ENCODE peak calls at places on chromosomes 16 and 17, in six cellular contexts. I, E, H, W, O and A are unnamed samples.

GRCh38 chr17:11744696-11745095 is 146.4 kb downstream of the DNAH9 start:
- DNase-seq in I (no peak), E (no peak), H (no peak), W (no peak), O (no peak), A (no peak)

GRCh38 chr16:85444879-85445778 is 168.0 kb upstream of the GSE1 start:
- DNase-seq in I (no peak), E (no peak), H (peak), W (no peak), O (no peak), A (no peak)

GRCh38 chr16:2437032-2437790 is 8.0 kb downstream of the CCNF start:
- DNase-seq in I (no peak), E (no peak), H (no peak), W (no peak), O (no peak), A (no peak)

GRCh38 chr17:35846055-35846809 is 22.5 kb downstream of the HEATR9 start:
- DNase-seq in I (no peak), E (no peak), H (no peak), W (no peak), O (no peak), A (peak)

GRCh38 chr17:64420143-64420670 is 28.7 kb upstream of the MILR1 start:
- DNase-seq in I (peak), E (peak), H (peak), W (peak), O (peak), A (peak)

GRCh38 chr17:18877104-18877503 is 19.2 kb downstream of the PRPSAP2 start:
- DNase-seq in I (no peak), E (no peak), H (no peak), W (no peak), O (no peak), A (no peak)

GRCh38 chr17:40582328-40582901 is 17.1 kb upstream of the CCR7 start:
- DNase-seq in I (no peak), E (peak), H (no peak), W (no peak), O (peak), A (no peak)

GRCh38 chr17:28478940-28479615 is 5.6 kb downstream of the SLC13A2 start:
- DNase-seq in I (peak), E (no peak), H (no peak), W (no peak), O (no peak), A (no peak)

GRCh38 chr16:28609631-28610594 is at the start of gene SULT1A1:
- DNase-seq in I (no peak), E (no peak), H (peak), W (no peak), O (no peak), A (no peak)

GRCh38 chr17:46977750-46978488 is 1.1 kb downstream of the RPRML start:
- DNase-seq in I (no peak), E (no peak), H (no peak), W (no peak), O (no peak), A (no peak)

GRCh38 chr17:46976626-46977270 is 2.3 kb downstream of the RPRML start:
- DNase-seq in I (no peak), E (no peak), H (peak), W (no peak), O (no peak), A (no peak)

GRCh38 chr17:46978489-46979022 is 497 bp downstream of the RPRML start:
- DNase-seq in I (no peak), E (no peak), H (peak), W (no peak), O (no peak), A (no peak)

GRCh38 chr17:46979023-46979870 is at the start of gene RPRML:
- DNase-seq in I (no peak), E (peak), H (peak), W (peak), O (no peak), A (no peak)

DNA sequence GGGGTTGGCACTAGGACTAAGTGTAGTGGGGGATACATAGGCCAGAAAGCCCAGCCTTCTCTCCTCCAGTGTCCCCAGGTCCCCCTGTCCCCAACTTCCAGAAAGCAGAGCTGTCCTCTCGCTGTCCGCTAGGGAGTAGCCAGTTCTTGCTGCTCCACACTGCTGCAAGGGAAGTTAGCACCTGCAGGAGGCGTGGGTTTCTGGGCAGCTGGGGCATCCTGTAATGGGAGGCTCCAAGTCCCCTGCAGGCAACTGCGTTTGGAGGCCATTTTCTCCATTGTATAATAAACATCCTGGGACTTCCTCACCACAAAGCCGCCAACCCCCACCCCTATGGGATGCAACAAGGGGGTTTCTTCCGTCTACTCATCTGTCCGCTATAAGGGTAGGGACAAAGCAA is 1.7 kb downstream of the RPRML start:
- DNase-seq in I (peak), E (no peak), H (peak), W (peak), O (no peak), A (no peak)
- TF ChIP-seq CTCF in I (peak), E (peak), H (peak), W (peak), O (no peak), A (no peak)

GRCh38 chr17:76546556-76547182 is 6.8 kb downstream of the PRCD start:
- DNase-seq in I (peak), E (peak), H (no peak), W (no peak), O (no peak), A (peak)

GRCh38 chr17:76544916-76545365 is 5.1 kb downstream of the PRCD start:
- DNase-seq in I (no peak), E (no peak), H (no peak), W (no peak), O (no peak), A (no peak)

GRCh38 chr17:76547642-76548202 is 7.9 kb downstream of the PRCD start:
- DNase-seq in I (no peak), E (no peak), H (no peak), W (no peak), O (no peak), A (no peak)

GRCh38 chr17:76547183-76547641 is 7.4 kb downstream of the PRCD start:
- DNase-seq in I (peak), E (peak), H (peak), W (peak), O (no peak), A (no peak)

GRCh38 chr17:76545918-76546555 is 6.2 kb downstream of the PRCD start:
- DNase-seq in I (no peak), E (no peak), H (no peak), W (no peak), O (no peak), A (no peak)
- TF ChIP-seq CTCF in I (no peak), E (no peak), H (no peak), W (no peak), O (no peak), A (no peak)

GRCh38 chr16:27550582-27550920 is 607 bp downstream of the KATNIP start:
- DNase-seq in I (no peak), E (no peak), H (no peak), W (no peak), O (no peak), A (no peak)
- TF ChIP-seq CTCF in I (no peak), E (no peak), H (no peak), W (no peak), O (no peak), A (no peak)

DNA sequence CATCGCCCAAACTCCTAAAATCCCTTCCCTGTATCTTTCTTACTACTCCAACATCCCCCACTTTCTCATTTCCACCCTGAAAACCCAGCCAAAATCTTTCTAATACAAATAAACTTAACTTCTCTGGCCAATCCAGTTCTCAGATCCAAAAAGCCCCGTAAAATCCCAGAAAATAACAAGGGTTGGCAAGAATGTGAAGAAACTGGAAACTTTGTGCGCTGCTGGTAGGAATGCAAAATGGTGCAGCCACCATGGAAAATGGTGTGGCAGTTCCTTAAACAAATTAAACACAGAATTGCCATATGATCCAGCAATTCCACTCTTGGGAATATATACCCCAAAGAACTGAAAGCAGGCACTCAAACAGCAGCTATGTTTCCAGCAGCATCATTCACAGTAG is 24.1 kb downstream of the LRRC75A start:
- DNase-seq in I (no peak), E (no peak), H (no peak), W (no peak), O (no peak), A (no peak)
- TF ChIP-seq CTCF in I (peak), E (no peak), H (no peak), W (no peak), O (no peak), A (peak)

GRCh38 chr17:82212331-82213250 is at the start of gene CCDC57:
- DNase-seq in I (peak), E (peak), H (peak), W (peak), O (no peak), A (no peak)
- TF ChIP-seq CTCF in I (no peak), E (no peak), H (no peak), W (peak), O (no peak), A (no peak)

DNA sequence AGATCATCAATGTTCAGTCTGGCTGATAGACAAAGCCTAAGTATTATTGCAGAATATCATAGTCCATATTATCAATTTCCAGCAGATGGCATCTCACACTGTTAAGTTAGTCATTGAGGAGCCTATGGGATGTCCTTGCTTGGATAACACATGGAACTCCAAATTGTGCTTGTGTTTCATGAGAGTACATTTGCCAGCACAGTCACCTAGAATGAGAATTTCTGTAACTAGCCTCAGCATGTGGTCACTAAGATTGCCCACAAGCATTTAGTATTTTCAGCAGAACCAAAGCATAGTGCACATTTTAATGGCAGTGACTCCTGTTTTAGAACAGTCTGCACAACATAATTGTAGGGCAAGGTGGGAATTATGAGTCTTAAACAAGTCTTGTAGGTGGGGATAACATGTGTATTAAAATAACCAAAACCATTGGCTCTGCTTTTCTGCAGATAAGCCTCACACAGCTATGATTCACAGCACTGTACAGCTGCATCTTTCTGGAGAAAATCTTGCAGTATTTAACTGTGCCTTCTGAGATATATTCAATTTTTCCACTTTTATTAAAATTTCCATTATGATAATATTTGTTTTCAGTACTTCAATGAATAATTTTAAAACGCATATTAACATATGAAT is 882.8 kb upstream of the SOX9 start:
- DNase-seq in I (peak), E (no peak), H (no peak), W (no peak), O (no peak), A (peak)
- TF ChIP-seq CTCF in I (peak), E (no peak), H (no peak), W (no peak), O (no peak), A (peak)

DNA sequence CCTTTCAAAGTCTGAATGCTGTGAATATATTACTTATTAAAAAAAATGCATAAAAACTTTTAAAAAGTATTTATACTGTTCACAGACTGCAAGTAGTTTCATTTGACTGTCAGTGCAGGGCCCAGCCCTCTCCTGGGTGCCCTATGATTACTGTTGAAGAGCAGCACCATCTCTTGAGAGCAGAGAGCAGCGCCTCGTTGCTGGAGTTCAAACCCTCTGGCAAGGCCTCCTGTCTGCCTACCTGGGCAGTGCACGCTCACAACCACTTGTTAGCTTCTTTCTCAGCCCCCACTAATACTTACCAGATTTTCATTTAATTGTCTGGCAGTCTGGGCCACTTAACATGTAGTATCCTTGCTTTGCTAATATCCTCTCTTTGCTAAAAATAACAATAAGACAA is 233.4 kb downstream of the PHKB start:
- DNase-seq in I (no peak), E (peak), H (no peak), W (no peak), O (no peak), A (no peak)
- TF ChIP-seq CTCF in I (no peak), E (no peak), H (peak), W (no peak), O (no peak), A (no peak)

DNA sequence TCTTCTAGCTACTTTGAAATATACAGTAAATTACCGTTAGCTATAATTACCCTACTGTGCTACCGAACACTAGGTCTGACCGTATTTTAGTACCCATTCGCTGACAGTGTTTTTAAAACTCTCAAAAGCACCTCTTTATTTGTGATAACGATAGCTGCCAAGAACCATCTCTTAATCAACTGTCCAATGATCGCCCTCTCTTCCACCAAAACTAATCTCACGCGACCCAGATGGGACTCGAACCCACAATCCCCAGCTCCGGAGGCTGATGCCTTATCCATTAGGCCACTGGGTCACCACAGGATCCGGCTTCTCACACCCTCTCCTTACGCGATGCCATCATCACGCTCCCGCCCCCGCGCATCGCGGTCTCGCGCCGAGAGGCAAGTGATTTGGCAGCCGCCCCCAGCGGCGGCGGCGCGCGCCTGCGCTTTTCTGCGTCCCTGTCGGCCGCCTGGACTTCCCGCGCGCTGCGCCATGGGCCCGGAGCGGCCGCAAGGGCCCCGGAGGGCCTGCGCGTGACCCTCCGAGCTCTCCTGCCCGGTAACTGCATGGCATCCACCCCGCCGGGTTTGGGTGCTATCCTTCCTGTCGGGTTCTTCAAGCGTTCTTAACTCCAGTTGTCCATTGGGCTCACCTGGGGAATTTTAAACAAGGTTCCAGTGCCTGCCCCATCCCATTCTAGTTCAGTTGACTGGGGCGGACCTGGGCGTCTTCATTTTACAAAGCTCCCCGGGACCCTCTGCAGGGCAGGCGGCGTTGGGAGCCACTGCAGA is 15.7 kb upstream of the KPNA2 start:
- DNase-seq in I (peak), E (peak), H (peak), W (peak), O (peak), A (peak)
- TF ChIP-seq CTCF in I (peak), E (peak), H (peak), W (peak), O (peak), A (no peak)